ENCODE peak calls at places on chromosome 13, in four cellular contexts. One of them, this sample, is unnamed. For H3K9me3, the result is how much of the 10 kb centered on the place peaks cover.

GRCh38 chr13:99265162-99265822 is 7.1 kb upstream of the GPR18 start:
- ATAC-seq in K562: no peak
- ATAC-seq in lower lobe of right lung: no peak
- ATAC-seq in upper lobe of right lung: no peak
- ATAC-seq in this sample: no peak

GRCh38 chr13:39406688-39407087 is 196.3 kb downstream of the LHFPL6 start:
- ATAC-seq in upper lobe of right lung: no peak
- ATAC-seq in K562: no peak
- ATAC-seq in lower lobe of right lung: no peak
- ATAC-seq in this sample: no peak

GRCh38 chr13:71867101-71867814 is at the start of gene DACH1:
- ATAC-seq in K562: peak
- ATAC-seq in lower lobe of right lung: peak
- ATAC-seq in upper lobe of right lung: peak
- ATAC-seq in this sample: no peak

GRCh38 chr13:50357586-50358118 is 342.4 kb downstream of the KCNRG start:
- ATAC-seq in lower lobe of right lung: peak
- ATAC-seq in K562: peak
- ATAC-seq in upper lobe of right lung: peak
- ATAC-seq in this sample: peak

GRCh38 chr13:41648314-41648935 is 191.1 kb downstream of the RGCC start:
- ATAC-seq in lower lobe of right lung: no peak
- ATAC-seq in K562: no peak
- ATAC-seq in upper lobe of right lung: no peak
- ATAC-seq in this sample: no peak

GRCh38 chr13:35797946-35798345 is 321.5 kb upstream of the MAB21L1 start:
- ATAC-seq in lower lobe of right lung: no peak
- ATAC-seq in K562: no peak
- ATAC-seq in upper lobe of right lung: no peak
- ATAC-seq in this sample: no peak

GRCh38 chr13:41075034-41075433 is 13.7 kb downstream of the WBP4 start:
- ATAC-seq in K562: peak
- ATAC-seq in lower lobe of right lung: no peak
- ATAC-seq in upper lobe of right lung: peak
- ATAC-seq in this sample: no peak

GRCh38 chr13:109803822-109804221 is 17.4 kb upstream of the IRS2 start:
- ATAC-seq in upper lobe of right lung: no peak
- ATAC-seq in lower lobe of right lung: no peak
- ATAC-seq in K562: no peak
- ATAC-seq in this sample: no peak

GRCh38 chr13:46495066-46495465 is 57.9 kb upstream of the LRCH1 start:
- ATAC-seq in lower lobe of right lung: no peak
- ATAC-seq in K562: no peak
- ATAC-seq in upper lobe of right lung: no peak
- ATAC-seq in this sample: no peak

GRCh38 chr13:101624981-101625380 is 172.5 kb downstream of the ITGBL1 start:
- ATAC-seq in upper lobe of right lung: no peak
- ATAC-seq in K562: no peak
- ATAC-seq in lower lobe of right lung: no peak
- ATAC-seq in this sample: no peak

GRCh38 chr13:98721825-98722510 is 30.5 kb downstream of the SLC15A1 start:
- ATAC-seq in lower lobe of right lung: no peak
- ATAC-seq in K562: no peak
- ATAC-seq in upper lobe of right lung: no peak
- ATAC-seq in this sample: no peak

GRCh38 chr13:41179593-41180250 is 14.6 kb downstream of the KBTBD7 start:
- ATAC-seq in K562: peak
- ATAC-seq in upper lobe of right lung: no peak
- ATAC-seq in lower lobe of right lung: no peak
- ATAC-seq in this sample: no peak

GRCh38 chr13:22427041-22427440 is 753.7 kb upstream of the SGCG start:
- ATAC-seq in K562: no peak
- ATAC-seq in lower lobe of right lung: no peak
- ATAC-seq in upper lobe of right lung: no peak
- ATAC-seq in this sample: no peak

GRCh38 chr13:39603424-39603947 is 493 bp upstream of the LHFPL6 start:
- ATAC-seq in lower lobe of right lung: peak
- ATAC-seq in upper lobe of right lung: peak
- ATAC-seq in K562: no peak
- ATAC-seq in this sample: peak

GRCh38 chr13:27455331-27455855 is 5.0 kb upstream of the MTIF3 start:
- ATAC-seq in K562: peak
- ATAC-seq in upper lobe of right lung: no peak
- ATAC-seq in lower lobe of right lung: no peak
- ATAC-seq in this sample: no peak

GRCh38 chr13:28569886-28570285 is 75.0 kb upstream of the FLT1 start:
- ATAC-seq in upper lobe of right lung: no peak
- ATAC-seq in lower lobe of right lung: no peak
- ATAC-seq in K562: no peak
- ATAC-seq in this sample: no peak

GRCh38 chr13:34857561-34857960 is 84.5 kb upstream of the NBEA start:
- ATAC-seq in upper lobe of right lung: no peak
- ATAC-seq in K562: no peak
- ATAC-seq in lower lobe of right lung: no peak
- ATAC-seq in this sample: no peak

GRCh38 chr13:52743988-52744387 is 4.4 kb upstream of the CNMD start:
- ATAC-seq in lower lobe of right lung: no peak
- ATAC-seq in K562: no peak
- ATAC-seq in upper lobe of right lung: no peak
- ATAC-seq in this sample: no peak

GRCh38 chr13:50493683-50494082 is 349.8 kb downstream of the DLEU7 start:
- ATAC-seq in K562: no peak
- ATAC-seq in upper lobe of right lung: no peak
- ATAC-seq in lower lobe of right lung: no peak
- ATAC-seq in this sample: no peak

GRCh38 chr13:94558721-94559120 is 37.2 kb downstream of the TGDS start:
- ATAC-seq in lower lobe of right lung: no peak
- ATAC-seq in upper lobe of right lung: no peak
- ATAC-seq in K562: peak
- ATAC-seq in this sample: no peak

GRCh38 chr13:45411226-45411625 is 6.9 kb downstream of the SLC25A30 start:
- ATAC-seq in upper lobe of right lung: no peak
- ATAC-seq in lower lobe of right lung: no peak
- ATAC-seq in K562: no peak
- ATAC-seq in this sample: no peak

GRCh38 chr13:70964124-70964523 is 855.9 kb upstream of the KLHL1 start:
- ATAC-seq in K562: no peak
- ATAC-seq in upper lobe of right lung: peak
- ATAC-seq in lower lobe of right lung: no peak
- ATAC-seq in this sample: no peak

GRCh38 chr13:72622546-72622945 is 104.9 kb downstream of the MZT1 start:
- ATAC-seq in K562: no peak
- ATAC-seq in lower lobe of right lung: no peak
- ATAC-seq in upper lobe of right lung: no peak
- ATAC-seq in this sample: no peak

GRCh38 chr13:85298387-85298924 is 500.8 kb downstream of the SLITRK6 start:
- ATAC-seq in upper lobe of right lung: no peak
- ATAC-seq in lower lobe of right lung: no peak
- ATAC-seq in K562: no peak
- ATAC-seq in this sample: no peak

GRCh38 chr13:112069063-112069726 is 2.2 kb downstream of the SOX1 start:
- ATAC-seq in K562: no peak
- ATAC-seq in upper lobe of right lung: no peak
- ATAC-seq in lower lobe of right lung: no peak
- ATAC-seq in this sample: no peak

GRCh38 chr13:112066624-112067004 is 335 bp upstream of the SOX1 start:
- ATAC-seq in K562: no peak
- ATAC-seq in lower lobe of right lung: peak
- ATAC-seq in upper lobe of right lung: peak
- ATAC-seq in this sample: no peak

GRCh38 chr13:112068531-112069062 is 1.6 kb downstream of the SOX1 start:
- ATAC-seq in upper lobe of right lung: no peak
- ATAC-seq in K562: no peak
- ATAC-seq in lower lobe of right lung: no peak
- ATAC-seq in this sample: no peak

GRCh38 chr13:112067121-112067741 is at the start of gene SOX1:
- ATAC-seq in lower lobe of right lung: no peak
- ATAC-seq in upper lobe of right lung: no peak
- ATAC-seq in K562: no peak
- ATAC-seq in this sample: no peak

GRCh38 chr13:112067871-112068305 is 939 bp downstream of the SOX1 start:
- ATAC-seq in lower lobe of right lung: no peak
- ATAC-seq in upper lobe of right lung: no peak
- ATAC-seq in K562: no peak
- ATAC-seq in this sample: no peak
- H3K9me3 ChIP-seq in lower lobe of right lung: under half
- H3K9me3 ChIP-seq in upper lobe of right lung: under half
- H3K9me3 ChIP-seq in K562: under half
- H3K9me3 ChIP-seq in this sample: under half

GRCh38 chr13:112248909-112249592 is 127.1 kb upstream of the SPACA7 start:
- ATAC-seq in upper lobe of right lung: no peak
- ATAC-seq in K562: no peak
- ATAC-seq in lower lobe of right lung: no peak
- ATAC-seq in this sample: no peak
- H3K9me3 ChIP-seq in upper lobe of right lung: under half
- H3K9me3 ChIP-seq in K562: under half
- H3K9me3 ChIP-seq in lower lobe of right lung: under half
- H3K9me3 ChIP-seq in this sample: under half

GRCh38 chr13:48074006-48074405 is 20.9 kb downstream of the MED4 start:
- ATAC-seq in K562: no peak
- ATAC-seq in upper lobe of right lung: no peak
- ATAC-seq in lower lobe of right lung: no peak
- ATAC-seq in this sample: no peak
- H3K9me3 ChIP-seq in K562: under half
- H3K9me3 ChIP-seq in upper lobe of right lung: under half
- H3K9me3 ChIP-seq in lower lobe of right lung: under half
- H3K9me3 ChIP-seq in this sample: under half

DNA sequence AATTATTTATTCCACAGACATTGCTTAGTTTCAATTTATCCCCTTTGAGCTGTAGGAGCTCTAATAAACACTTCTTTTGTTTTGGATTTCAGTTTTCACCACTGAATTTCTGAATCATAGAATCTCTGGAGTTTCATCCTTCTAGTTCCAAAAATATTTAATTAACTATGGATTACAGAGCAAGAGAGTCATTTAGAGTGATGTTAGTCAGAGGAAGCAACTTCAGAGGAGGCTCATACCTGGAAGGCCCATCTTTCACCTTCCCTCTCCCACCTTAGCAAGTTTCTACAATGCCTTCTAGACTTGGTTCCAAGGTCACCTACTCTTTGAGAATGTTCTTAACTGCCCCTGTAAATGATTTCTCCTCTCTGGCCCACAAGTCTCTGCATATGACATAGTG is 353.2 kb downstream of the SPRY2 start:
- ATAC-seq in lower lobe of right lung: no peak
- ATAC-seq in K562: no peak
- ATAC-seq in upper lobe of right lung: no peak
- ATAC-seq in this sample: no peak
- H3K9me3 ChIP-seq in lower lobe of right lung: under half
- H3K9me3 ChIP-seq in K562: under half
- H3K9me3 ChIP-seq in upper lobe of right lung: under half
- H3K9me3 ChIP-seq in this sample: under half